ENCODE peak calls at places on chromosomes 4 and X, in seven cellular contexts. One of them, this sample, is unnamed.

GRCh38 chr4:133584714-133585113 is 435.6 kb downstream of the PCDH10 start:
- DNase-seq in GM12878: no peak
- DNase-seq in tibial nerve: no peak
- DNase-seq in body of pancreas: no peak
- DNase-seq in sigmoid colon: no peak
- DNase-seq in A549: peak; percentile 7
- DNase-seq in suprapubic skin: no peak
- DNase-seq in this sample: no peak

GRCh38 chrX:140274761-140275525 is 229.9 kb downstream of the SOX3 start:
- DNase-seq in GM12878: no peak
- DNase-seq in tibial nerve: no peak
- DNase-seq in body of pancreas: no peak
- DNase-seq in sigmoid colon: no peak
- DNase-seq in A549: no peak
- DNase-seq in suprapubic skin: no peak
- DNase-seq in this sample: no peak

GRCh38 chr4:180150818-180151217 is 2092.4 kb upstream of the TENM3 start:
- DNase-seq in GM12878: no peak
- DNase-seq in tibial nerve: no peak
- DNase-seq in body of pancreas: no peak
- DNase-seq in sigmoid colon: no peak
- DNase-seq in A549: peak; percentile 1
- DNase-seq in suprapubic skin: no peak
- DNase-seq in this sample: no peak

GRCh38 chrX:136910565-136911040 is 30.1 kb upstream of the RBMX start:
- DNase-seq in GM12878: no peak
- DNase-seq in tibial nerve: no peak
- DNase-seq in body of pancreas: no peak
- DNase-seq in sigmoid colon: no peak
- DNase-seq in A549: no peak
- DNase-seq in suprapubic skin: no peak
- DNase-seq in this sample: no peak

GRCh38 chrX:69307736-69308135 is 142.5 kb upstream of the PJA1 start:
- DNase-seq in GM12878: no peak
- DNase-seq in tibial nerve: no peak
- DNase-seq in body of pancreas: no peak
- DNase-seq in sigmoid colon: no peak
- DNase-seq in A549: no peak
- DNase-seq in suprapubic skin: peak; percentile 29
- DNase-seq in this sample: no peak

GRCh38 chr4:69497886-69498395 is 2.2 kb upstream of the UGT2B4 start:
- DNase-seq in GM12878: no peak
- DNase-seq in tibial nerve: no peak
- DNase-seq in body of pancreas: no peak
- DNase-seq in sigmoid colon: no peak
- DNase-seq in A549: no peak
- DNase-seq in suprapubic skin: no peak
- DNase-seq in this sample: no peak

GRCh38 chr4:26803462-26803861 is 57.2 kb upstream of the STIM2 start:
- DNase-seq in GM12878: no peak
- DNase-seq in tibial nerve: no peak
- DNase-seq in body of pancreas: no peak
- DNase-seq in sigmoid colon: no peak
- DNase-seq in A549: no peak
- DNase-seq in suprapubic skin: no peak
- DNase-seq in this sample: no peak

GRCh38 chr4:158915683-158916241 is 146.9 kb downstream of the FNIP2 start:
- DNase-seq in GM12878: no peak
- DNase-seq in tibial nerve: no peak
- DNase-seq in body of pancreas: no peak
- DNase-seq in sigmoid colon: no peak
- DNase-seq in A549: no peak
- DNase-seq in suprapubic skin: no peak
- DNase-seq in this sample: no peak

GRCh38 chrX:106997611-106998010 is 2.4 kb downstream of the MORC4 start:
- DNase-seq in GM12878: no peak
- DNase-seq in tibial nerve: no peak
- DNase-seq in body of pancreas: no peak
- DNase-seq in sigmoid colon: no peak
- DNase-seq in A549: no peak
- DNase-seq in suprapubic skin: no peak
- DNase-seq in this sample: no peak

GRCh38 chrX:118755633-118756032 is 28.2 kb downstream of the IL13RA1 start:
- DNase-seq in GM12878: no peak
- DNase-seq in tibial nerve: no peak
- DNase-seq in body of pancreas: no peak
- DNase-seq in sigmoid colon: no peak
- DNase-seq in A549: no peak
- DNase-seq in suprapubic skin: no peak
- DNase-seq in this sample: no peak

GRCh38 chr4:96736352-96736889 is 896.5 kb downstream of the PDHA2 start:
- DNase-seq in GM12878: no peak
- DNase-seq in tibial nerve: no peak
- DNase-seq in body of pancreas: no peak
- DNase-seq in sigmoid colon: no peak
- DNase-seq in A549: peak; percentile 31
- DNase-seq in suprapubic skin: no peak
- DNase-seq in this sample: no peak

GRCh38 chr4:72377491-72378194 is 191.4 kb downstream of the ADAMTS3 start:
- DNase-seq in GM12878: no peak
- DNase-seq in tibial nerve: no peak
- DNase-seq in body of pancreas: no peak
- DNase-seq in sigmoid colon: no peak
- DNase-seq in A549: no peak
- DNase-seq in suprapubic skin: no peak
- DNase-seq in this sample: no peak

GRCh38 chr4:119517361-119518229 is 111.0 kb downstream of the PDE5A start:
- DNase-seq in GM12878: no peak
- DNase-seq in tibial nerve: no peak
- DNase-seq in body of pancreas: no peak
- DNase-seq in sigmoid colon: no peak
- DNase-seq in A549: peak; percentile 33
- DNase-seq in suprapubic skin: no peak
- DNase-seq in this sample: no peak

GRCh38 chr4:18366136-18366535 is 344.6 kb upstream of the LCORL start:
- DNase-seq in GM12878: no peak
- DNase-seq in tibial nerve: no peak
- DNase-seq in body of pancreas: no peak
- DNase-seq in sigmoid colon: no peak
- DNase-seq in A549: no peak
- DNase-seq in suprapubic skin: no peak
- DNase-seq in this sample: no peak

GRCh38 chr4:110085131-110085530 is 113.3 kb downstream of the ELOVL6 start:
- DNase-seq in GM12878: no peak
- DNase-seq in tibial nerve: no peak
- DNase-seq in body of pancreas: peak; percentile 26
- DNase-seq in sigmoid colon: no peak
- DNase-seq in A549: no peak
- DNase-seq in suprapubic skin: no peak
- DNase-seq in this sample: no peak

GRCh38 chr4:77040265-77040664 is 35.5 kb downstream of the CCNI start:
- DNase-seq in GM12878: no peak
- DNase-seq in tibial nerve: no peak
- DNase-seq in body of pancreas: no peak
- DNase-seq in sigmoid colon: no peak
- DNase-seq in A549: no peak
- DNase-seq in suprapubic skin: no peak
- DNase-seq in this sample: no peak

GRCh38 chrX:118024482-118024881 is 92.1 kb downstream of the KLHL13 start:
- DNase-seq in GM12878: no peak
- DNase-seq in tibial nerve: no peak
- DNase-seq in body of pancreas: no peak
- DNase-seq in sigmoid colon: no peak
- DNase-seq in A549: no peak
- DNase-seq in suprapubic skin: no peak
- DNase-seq in this sample: no peak

GRCh38 chr4:184016742-184017668 is 111.9 kb downstream of the STOX2 start:
- DNase-seq in GM12878: no peak
- DNase-seq in tibial nerve: no peak
- DNase-seq in body of pancreas: no peak
- DNase-seq in sigmoid colon: no peak
- DNase-seq in A549: no peak
- DNase-seq in suprapubic skin: no peak
- DNase-seq in this sample: no peak

GRCh38 chr4:7384003-7384928 is 50.5 kb downstream of the PSAPL1 start:
- DNase-seq in GM12878: no peak
- DNase-seq in tibial nerve: no peak
- DNase-seq in body of pancreas: no peak
- DNase-seq in sigmoid colon: no peak
- DNase-seq in A549: no peak
- DNase-seq in suprapubic skin: peak; percentile 29
- DNase-seq in this sample: no peak

GRCh38 chrX:16825306-16826035 is 39.2 kb downstream of the TXLNG start:
- DNase-seq in GM12878: no peak
- DNase-seq in tibial nerve: no peak
- DNase-seq in body of pancreas: no peak
- DNase-seq in sigmoid colon: no peak
- DNase-seq in A549: peak; percentile 47
- DNase-seq in suprapubic skin: no peak
- DNase-seq in this sample: no peak

GRCh38 chr4:88215351-88215750 is 56.9 kb upstream of the ABCG2 start:
- DNase-seq in GM12878: no peak
- DNase-seq in tibial nerve: no peak
- DNase-seq in body of pancreas: no peak
- DNase-seq in sigmoid colon: no peak
- DNase-seq in A549: no peak
- DNase-seq in suprapubic skin: no peak
- DNase-seq in this sample: no peak

GRCh38 chr4:107592518-107592917 is 127.5 kb downstream of the PAPSS1 start:
- DNase-seq in GM12878: no peak
- DNase-seq in tibial nerve: no peak
- DNase-seq in body of pancreas: no peak
- DNase-seq in sigmoid colon: no peak
- DNase-seq in A549: no peak
- DNase-seq in suprapubic skin: no peak
- DNase-seq in this sample: no peak

GRCh38 chr4:1981251-1982055 is 27.3 kb downstream of the NELFA start:
- DNase-seq in GM12878: no peak
- DNase-seq in tibial nerve: no peak
- DNase-seq in body of pancreas: no peak
- DNase-seq in sigmoid colon: no peak
- DNase-seq in A549: peak; percentile 41
- DNase-seq in suprapubic skin: no peak
- DNase-seq in this sample: no peak

GRCh38 chr4:156103306-156103705 is 149.6 kb upstream of the CTSO start:
- DNase-seq in GM12878: no peak
- DNase-seq in tibial nerve: no peak
- DNase-seq in body of pancreas: no peak
- DNase-seq in sigmoid colon: no peak
- DNase-seq in A549: no peak
- DNase-seq in suprapubic skin: no peak
- DNase-seq in this sample: no peak

GRCh38 chr4:13611283-13611842 is 16.2 kb downstream of the BOD1L1 start:
- DNase-seq in GM12878: peak; percentile 52
- DNase-seq in tibial nerve: no peak
- DNase-seq in body of pancreas: no peak
- DNase-seq in sigmoid colon: no peak
- DNase-seq in A549: no peak
- DNase-seq in suprapubic skin: no peak
- DNase-seq in this sample: peak; percentile 12

GRCh38 chrX:100449696-100450606 is 39.9 kb upstream of the PCDH19 start:
- DNase-seq in GM12878: no peak
- DNase-seq in tibial nerve: no peak
- DNase-seq in body of pancreas: no peak
- DNase-seq in sigmoid colon: no peak
- DNase-seq in A549: no peak
- DNase-seq in suprapubic skin: peak; percentile 60
- DNase-seq in this sample: no peak

GRCh38 chrX:14359316-14359715 is 170.0 kb upstream of the GLRA2 start:
- DNase-seq in GM12878: no peak
- DNase-seq in tibial nerve: no peak
- DNase-seq in body of pancreas: no peak
- DNase-seq in sigmoid colon: no peak
- DNase-seq in A549: no peak
- DNase-seq in suprapubic skin: no peak
- DNase-seq in this sample: no peak

GRCh38 chrX:14359727-14360126 is 169.6 kb upstream of the GLRA2 start:
- DNase-seq in GM12878: no peak
- DNase-seq in tibial nerve: no peak
- DNase-seq in body of pancreas: no peak
- DNase-seq in sigmoid colon: no peak
- DNase-seq in A549: no peak
- DNase-seq in suprapubic skin: no peak
- DNase-seq in this sample: no peak

GRCh38 chrX:14363719-14364118 is 165.6 kb upstream of the GLRA2 start:
- DNase-seq in GM12878: no peak
- DNase-seq in tibial nerve: no peak
- DNase-seq in body of pancreas: no peak
- DNase-seq in sigmoid colon: no peak
- DNase-seq in A549: no peak
- DNase-seq in suprapubic skin: no peak
- DNase-seq in this sample: no peak

GRCh38 chrX:14361430-14361829 is 167.9 kb upstream of the GLRA2 start:
- DNase-seq in GM12878: no peak
- DNase-seq in tibial nerve: no peak
- DNase-seq in body of pancreas: no peak
- DNase-seq in sigmoid colon: no peak
- DNase-seq in A549: no peak
- DNase-seq in suprapubic skin: no peak
- DNase-seq in this sample: no peak

GRCh38 chrX:14362731-14363130 is 166.6 kb upstream of the GLRA2 start:
- DNase-seq in GM12878: no peak
- DNase-seq in tibial nerve: no peak
- DNase-seq in body of pancreas: no peak
- DNase-seq in sigmoid colon: no peak
- DNase-seq in A549: no peak
- DNase-seq in suprapubic skin: no peak
- DNase-seq in this sample: no peak
- TF ChIP-seq POLR2A in GM12878: no peak
- TF ChIP-seq POLR2A in tibial nerve: no peak
- TF ChIP-seq POLR2A in body of pancreas: no peak
- TF ChIP-seq POLR2A in sigmoid colon: no peak
- TF ChIP-seq POLR2A in A549: no peak
- TF ChIP-seq POLR2A in suprapubic skin: no peak
- TF ChIP-seq POLR2A in this sample: no peak

GRCh38 chr4:169270810-169271691 is at the start of gene SH3RF1:
- DNase-seq in GM12878: no peak
- DNase-seq in tibial nerve: peak; percentile 76
- DNase-seq in body of pancreas: peak; percentile 91
- DNase-seq in sigmoid colon: peak; percentile 95
- DNase-seq in A549: peak; percentile 80
- DNase-seq in suprapubic skin: peak; percentile 90
- DNase-seq in this sample: peak; percentile 11
- TF ChIP-seq CTCF in GM12878: peak; percentile 24
- TF ChIP-seq CTCF in tibial nerve: peak; percentile 40
- TF ChIP-seq CTCF in body of pancreas: no peak
- TF ChIP-seq CTCF in sigmoid colon: no peak
- TF ChIP-seq CTCF in A549: peak; percentile 44
- TF ChIP-seq CTCF in suprapubic skin: peak; percentile 24
- TF ChIP-seq CTCF in this sample: peak; percentile 42

GRCh38 chrX:26788402-26788998 is 572.5 kb downstream of the MAGEB5 start:
- DNase-seq in GM12878: no peak
- DNase-seq in tibial nerve: no peak
- DNase-seq in body of pancreas: no peak
- DNase-seq in sigmoid colon: no peak
- DNase-seq in A549: no peak
- DNase-seq in suprapubic skin: no peak
- DNase-seq in this sample: no peak
- TF ChIP-seq POLR2A in GM12878: no peak
- TF ChIP-seq POLR2A in tibial nerve: no peak
- TF ChIP-seq POLR2A in body of pancreas: no peak
- TF ChIP-seq POLR2A in sigmoid colon: no peak
- TF ChIP-seq POLR2A in A549: no peak
- TF ChIP-seq POLR2A in suprapubic skin: no peak
- TF ChIP-seq POLR2A in this sample: no peak

GRCh38 chrX:30327762-30328161 is 18.6 kb upstream of the NR0B1 start:
- DNase-seq in GM12878: no peak
- DNase-seq in tibial nerve: no peak
- DNase-seq in body of pancreas: no peak
- DNase-seq in sigmoid colon: no peak
- DNase-seq in A549: no peak
- DNase-seq in suprapubic skin: no peak
- DNase-seq in this sample: no peak
- TF ChIP-seq CTCF in GM12878: no peak
- TF ChIP-seq CTCF in tibial nerve: no peak
- TF ChIP-seq CTCF in body of pancreas: no peak
- TF ChIP-seq CTCF in sigmoid colon: no peak
- TF ChIP-seq CTCF in A549: no peak
- TF ChIP-seq CTCF in suprapubic skin: no peak
- TF ChIP-seq CTCF in this sample: no peak

This sample was measured in esophagus squamous epithelium.